ENCODE peak calls at places on chromosomes 3 and 15, in five cellular contexts. One of them, this sample, is unnamed.

GRCh38 chr15:38251726-38252480 is 733 bp upstream of the SPRED1 start:
- DNase-seq in RCC 7860: peak
- DNase-seq in endodermal cell: peak
- DNase-seq in immature natural killer cell: peak
- DNase-seq in NCI-H2081: peak
- DNase-seq in this sample: peak

GRCh38 chr3:158103131-158103955 is 2.9 kb downstream of the SHOX2 start:
- DNase-seq in RCC 7860: no peak
- DNase-seq in endodermal cell: peak
- DNase-seq in immature natural killer cell: no peak
- DNase-seq in NCI-H2081: no peak
- DNase-seq in this sample: no peak

GRCh38 chr3:191244242-191244867 is 45.3 kb downstream of the OSTN start:
- DNase-seq in RCC 7860: peak
- DNase-seq in endodermal cell: no peak
- DNase-seq in immature natural killer cell: no peak
- DNase-seq in NCI-H2081: peak
- DNase-seq in this sample: no peak

GRCh38 chr15:67967871-67968423 is 86.2 kb upstream of the PIAS1 start:
- DNase-seq in RCC 7860: no peak
- DNase-seq in endodermal cell: peak
- DNase-seq in immature natural killer cell: no peak
- DNase-seq in NCI-H2081: no peak
- DNase-seq in this sample: peak

GRCh38 chr15:62165029-62165792 is at the start of gene C2CD4B:
- DNase-seq in RCC 7860: no peak
- DNase-seq in endodermal cell: peak
- DNase-seq in immature natural killer cell: no peak
- DNase-seq in NCI-H2081: no peak
- DNase-seq in this sample: peak

GRCh38 chr3:48285132-48285531 is 44.2 kb downstream of the ZNF589 start:
- DNase-seq in RCC 7860: no peak
- DNase-seq in endodermal cell: no peak
- DNase-seq in immature natural killer cell: no peak
- DNase-seq in NCI-H2081: no peak
- DNase-seq in this sample: no peak

GRCh38 chr3:99856437-99857220 is 39.0 kb downstream of the CMSS1 start:
- DNase-seq in RCC 7860: no peak
- DNase-seq in endodermal cell: no peak
- DNase-seq in immature natural killer cell: no peak
- DNase-seq in NCI-H2081: no peak
- DNase-seq in this sample: no peak

GRCh38 chr3:196039359-196039758 is 42.5 kb downstream of the TFRC start:
- DNase-seq in RCC 7860: no peak
- DNase-seq in endodermal cell: no peak
- DNase-seq in immature natural killer cell: no peak
- DNase-seq in NCI-H2081: no peak
- DNase-seq in this sample: no peak

GRCh38 chr15:25670025-25670554 is 193.0 kb downstream of the ATP10A start:
- DNase-seq in RCC 7860: no peak
- DNase-seq in endodermal cell: peak
- DNase-seq in immature natural killer cell: no peak
- DNase-seq in NCI-H2081: peak
- DNase-seq in this sample: no peak

GRCh38 chr3:165193392-165194268 is 2.6 kb downstream of the SLITRK3 start:
- DNase-seq in RCC 7860: no peak
- DNase-seq in endodermal cell: peak
- DNase-seq in immature natural killer cell: no peak
- DNase-seq in NCI-H2081: no peak
- DNase-seq in this sample: no peak

GRCh38 chr3:101131767-101132166 is 138.5 kb upstream of the ABI3BP start:
- DNase-seq in RCC 7860: no peak
- DNase-seq in endodermal cell: no peak
- DNase-seq in immature natural killer cell: no peak
- DNase-seq in NCI-H2081: no peak
- DNase-seq in this sample: no peak

GRCh38 chr3:157865449-157865862 is 240.8 kb downstream of the SHOX2 start:
- DNase-seq in RCC 7860: no peak
- DNase-seq in endodermal cell: peak
- DNase-seq in immature natural killer cell: no peak
- DNase-seq in NCI-H2081: peak
- DNase-seq in this sample: no peak

GRCh38 chr3:147651107-147651506 is 241.9 kb downstream of the ZIC1 start:
- DNase-seq in RCC 7860: peak
- DNase-seq in endodermal cell: no peak
- DNase-seq in immature natural killer cell: no peak
- DNase-seq in NCI-H2081: no peak
- DNase-seq in this sample: no peak

GRCh38 chr15:49675051-49675450 is 54.2 kb downstream of the DTWD1 start:
- DNase-seq in RCC 7860: peak
- DNase-seq in endodermal cell: no peak
- DNase-seq in immature natural killer cell: no peak
- DNase-seq in NCI-H2081: peak
- DNase-seq in this sample: no peak

GRCh38 chr3:148203263-148204010 is 494.3 kb upstream of the AGTR1 start:
- DNase-seq in RCC 7860: no peak
- DNase-seq in endodermal cell: peak
- DNase-seq in immature natural killer cell: no peak
- DNase-seq in NCI-H2081: no peak
- DNase-seq in this sample: no peak

GRCh38 chr3:115623414-115623868 is at the start of gene GAP43:
- DNase-seq in RCC 7860: peak
- DNase-seq in endodermal cell: peak
- DNase-seq in immature natural killer cell: no peak
- DNase-seq in NCI-H2081: no peak
- DNase-seq in this sample: peak

GRCh38 chr3:46615976-46616375 is 3.7 kb downstream of the FAM240A start:
- DNase-seq in RCC 7860: no peak
- DNase-seq in endodermal cell: peak
- DNase-seq in immature natural killer cell: no peak
- DNase-seq in NCI-H2081: no peak
- DNase-seq in this sample: no peak

GRCh38 chr3:131107637-131108433 is 81.2 kb downstream of the NEK11 start:
- DNase-seq in RCC 7860: no peak
- DNase-seq in endodermal cell: no peak
- DNase-seq in immature natural killer cell: no peak
- DNase-seq in NCI-H2081: peak
- DNase-seq in this sample: no peak

GRCh38 chr15:25022233-25022632 is 67.4 kb downstream of the SNRPN start:
- DNase-seq in RCC 7860: no peak
- DNase-seq in endodermal cell: no peak
- DNase-seq in immature natural killer cell: no peak
- DNase-seq in NCI-H2081: no peak
- DNase-seq in this sample: no peak

GRCh38 chr3:185796431-185797107 is 28.3 kb downstream of the IGF2BP2 start:
- DNase-seq in RCC 7860: peak
- DNase-seq in endodermal cell: no peak
- DNase-seq in immature natural killer cell: no peak
- DNase-seq in NCI-H2081: peak
- DNase-seq in this sample: no peak

GRCh38 chr3:71530903-71531535 is 52.5 kb downstream of the FOXP1 start:
- DNase-seq in RCC 7860: no peak
- DNase-seq in endodermal cell: peak
- DNase-seq in immature natural killer cell: no peak
- DNase-seq in NCI-H2081: peak
- DNase-seq in this sample: no peak

GRCh38 chr3:12929801-12930200 is 88.4 kb upstream of the RPL32 start:
- DNase-seq in RCC 7860: no peak
- DNase-seq in endodermal cell: no peak
- DNase-seq in immature natural killer cell: no peak
- DNase-seq in NCI-H2081: no peak
- DNase-seq in this sample: no peak

GRCh38 chr3:151210676-151211381 is 7.8 kb upstream of the GPR171 start:
- DNase-seq in RCC 7860: no peak
- DNase-seq in endodermal cell: no peak
- DNase-seq in immature natural killer cell: no peak
- DNase-seq in NCI-H2081: peak
- DNase-seq in this sample: peak

GRCh38 chr3:127525373-127525772 is 65.2 kb downstream of the TPRA1 start:
- DNase-seq in RCC 7860: peak
- DNase-seq in endodermal cell: peak
- DNase-seq in immature natural killer cell: no peak
- DNase-seq in NCI-H2081: peak
- DNase-seq in this sample: no peak

GRCh38 chr3:13137808-13138565 is 64.8 kb upstream of the IQSEC1 start:
- DNase-seq in RCC 7860: no peak
- DNase-seq in endodermal cell: peak
- DNase-seq in immature natural killer cell: no peak
- DNase-seq in NCI-H2081: no peak
- DNase-seq in this sample: no peak

GRCh38 chr3:185561374-185561943 is 9.1 kb upstream of the LIPH start:
- DNase-seq in RCC 7860: no peak
- DNase-seq in endodermal cell: peak
- DNase-seq in immature natural killer cell: peak
- DNase-seq in NCI-H2081: no peak
- DNase-seq in this sample: peak

GRCh38 chr3:19947549-19948071 is 713 bp downstream of the RAB5A start:
- DNase-seq in RCC 7860: no peak
- DNase-seq in endodermal cell: peak
- DNase-seq in immature natural killer cell: peak
- DNase-seq in NCI-H2081: peak
- DNase-seq in this sample: peak

GRCh38 chr15:80339601-80340000 is 64.6 kb upstream of the ARNT2 start:
- DNase-seq in RCC 7860: no peak
- DNase-seq in endodermal cell: no peak
- DNase-seq in immature natural killer cell: no peak
- DNase-seq in NCI-H2081: no peak
- DNase-seq in this sample: no peak

GRCh38 chr15:31393441-31394091 is 66.9 kb downstream of the KLF13 start:
- DNase-seq in RCC 7860: no peak
- DNase-seq in endodermal cell: peak
- DNase-seq in immature natural killer cell: no peak
- DNase-seq in NCI-H2081: no peak
- DNase-seq in this sample: no peak

GRCh38 chr3:197338586-197338985 is 40.2 kb upstream of the DLG1 start:
- DNase-seq in RCC 7860: no peak
- DNase-seq in endodermal cell: no peak
- DNase-seq in immature natural killer cell: peak
- DNase-seq in NCI-H2081: no peak
- DNase-seq in this sample: no peak

GRCh38 chr15:70812827-70813364 is 41.1 kb downstream of the LARP6 start:
- DNase-seq in RCC 7860: no peak
- DNase-seq in endodermal cell: peak
- DNase-seq in immature natural killer cell: no peak
- DNase-seq in NCI-H2081: no peak
- DNase-seq in this sample: no peak

GRCh38 chr15:99416191-99417188 is 149.3 kb upstream of the MEF2A start:
- DNase-seq in RCC 7860: no peak
- DNase-seq in endodermal cell: peak
- DNase-seq in immature natural killer cell: no peak
- DNase-seq in NCI-H2081: no peak
- DNase-seq in this sample: no peak

GRCh38 chr15:31365655-31366127 is 39.1 kb downstream of the KLF13 start:
- DNase-seq in RCC 7860: no peak
- DNase-seq in endodermal cell: peak
- DNase-seq in immature natural killer cell: peak
- DNase-seq in NCI-H2081: no peak
- DNase-seq in this sample: peak

GRCh38 chr3:72301779-72302178 is 516.8 kb upstream of the PROK2 start:
- DNase-seq in RCC 7860: no peak
- DNase-seq in endodermal cell: no peak
- DNase-seq in immature natural killer cell: no peak
- DNase-seq in NCI-H2081: peak
- DNase-seq in this sample: no peak

GRCh38 chr3:4687167-4687566 is 194.0 kb downstream of the ITPR1 start:
- DNase-seq in RCC 7860: peak
- DNase-seq in endodermal cell: no peak
- DNase-seq in immature natural killer cell: no peak
- DNase-seq in NCI-H2081: no peak
- DNase-seq in this sample: no peak

GRCh38 chr3:138113309-138113708 is 2.1 kb downstream of the DZIP1L start:
- DNase-seq in RCC 7860: peak
- DNase-seq in endodermal cell: peak
- DNase-seq in immature natural killer cell: no peak
- DNase-seq in NCI-H2081: peak
- DNase-seq in this sample: no peak

This sample was measured in NCI-H2227 treated with DMSO at 0.1 percent for 48 hours.